ENCODE peak calls at places on chromosomes 3 and 15, in ten cellular contexts. F is foreskin fibroblast; U is endothelial cell; X is COR-L47; L is body of pancreas; Q is NCI-H1048; I is adipocyte; W is activated naive CD8-positive, alpha-beta T cell treated with anti-CD3 and anti-CD28 coated beads, Interleukin-2, amount 50 U/mL, for 24 hours; G is GM13977; A is GM20000. Y is an unnamed sample.

GRCh38 chr3:9059489-9060400 is 96.5 kb upstream of the RAD18 start:
- DNase-seq in F (no peak), U (no peak), X (no peak), L (no peak), Q (no peak), I (no peak), W (no peak), G (no peak), A (no peak), Y (no peak)

GRCh38 chr3:76138921-76139320 is 353.6 kb upstream of the ZNF717 start:
- DNase-seq in F (peak; percentile 17), U (no peak), X (no peak), L (no peak), Q (no peak), I (peak; percentile 42), W (no peak), G (no peak), A (no peak), Y (no peak)

GRCh38 chr3:165359005-165359404 is 162.8 kb upstream of the SLITRK3 start:
- DNase-seq in F (no peak), U (no peak), X (no peak), L (no peak), Q (no peak), I (no peak), W (no peak), G (no peak), A (no peak), Y (no peak)

GRCh38 chr3:178320481-178321352 is 215.5 kb upstream of the KCNMB2 start:
- DNase-seq in F (peak; percentile 77), U (no peak), X (peak; percentile 6), L (peak; percentile 81), Q (no peak), I (peak; percentile 78), W (no peak), G (no peak), A (no peak), Y (no peak)

GRCh38 chr3:127690106-127690505 is 17.4 kb downstream of the ABTB1 start:
- DNase-seq in F (peak; percentile 83), U (no peak), X (no peak), L (no peak), Q (no peak), I (peak; percentile 77), W (no peak), G (no peak), A (no peak), Y (no peak)

GRCh38 chr3:4302747-4303146 is 422 bp upstream of the SETMAR start:
- DNase-seq in F (no peak), U (no peak), X (no peak), L (no peak), Q (no peak), I (no peak), W (no peak), G (no peak), A (peak; percentile 10), Y (no peak)

GRCh38 chr15:60374628-60375081 is 23.1 kb downstream of the ANXA2 start:
- DNase-seq in F (peak; percentile 98), U (no peak), X (peak; percentile 83), L (peak; percentile 53), Q (peak; percentile 29), I (peak; percentile 96), W (no peak), G (no peak), A (no peak), Y (peak; percentile 86)

GRCh38 chr15:65862682-65863081 is 6.6 kb upstream of the RAB11A start:
- DNase-seq in F (peak; percentile 59), U (peak; percentile 38), X (peak; percentile 14), L (peak; percentile 52), Q (peak; percentile 10), I (no peak), W (peak; percentile 69), G (peak; percentile 51), A (peak; percentile 54), Y (no peak)

GRCh38 chr3:102449341-102449740 is 14.5 kb downstream of the ZPLD1 start:
- DNase-seq in F (no peak), U (no peak), X (no peak), L (no peak), Q (no peak), I (no peak), W (no peak), G (no peak), A (no peak), Y (no peak)

GRCh38 chr3:11498646-11499045 is 145.1 kb downstream of the VGLL4 start:
- DNase-seq in F (peak; percentile 75), U (no peak), X (peak; percentile 36), L (peak; percentile 88), Q (no peak), I (peak; percentile 40), W (no peak), G (no peak), A (no peak), Y (peak; percentile 59)

GRCh38 chr3:23743141-23743784 is 62.5 kb upstream of the UBE2E1 start:
- DNase-seq in F (no peak), U (peak; percentile 20), X (peak; percentile 26), L (no peak), Q (no peak), I (no peak), W (no peak), G (no peak), A (no peak), Y (peak; percentile 49)

GRCh38 chr3:126956866-126957650 is 25.9 kb upstream of the PLXNA1 start:
- DNase-seq in F (no peak), U (no peak), X (no peak), L (no peak), Q (no peak), I (no peak), W (no peak), G (no peak), A (no peak), Y (no peak)

GRCh38 chr3:138975366-138975765 is 28.3 kb downstream of the FOXL2NB start:
- DNase-seq in F (no peak), U (no peak), X (no peak), L (no peak), Q (no peak), I (no peak), W (no peak), G (no peak), A (no peak), Y (no peak)

GRCh38 chr15:74383286-74383685 is 15.8 kb upstream of the CYP11A1 start:
- DNase-seq in F (no peak), U (no peak), X (no peak), L (no peak), Q (no peak), I (no peak), W (no peak), G (no peak), A (no peak), Y (no peak)

GRCh38 chr3:68819361-68819760 is 113.0 kb downstream of the TAFA4 start:
- DNase-seq in F (no peak), U (no peak), X (no peak), L (no peak), Q (no peak), I (no peak), W (no peak), G (no peak), A (no peak), Y (no peak)

GRCh38 chr3:127258733-127259132 is 29.1 kb downstream of the PRR20G start:
- DNase-seq in F (no peak), U (no peak), X (no peak), L (no peak), Q (no peak), I (no peak), W (no peak), G (no peak), A (no peak), Y (no peak)

GRCh38 chr15:64905119-64905831 is 6.4 kb upstream of the ANKDD1A start:
- DNase-seq in F (peak; percentile 84), U (peak; percentile 89), X (no peak), L (peak; percentile 77), Q (no peak), I (peak; percentile 90), W (peak; percentile 87), G (peak; percentile 87), A (peak; percentile 88), Y (no peak)

GRCh38 chr3:66472313-66473134 is 28.3 kb downstream of the LRIG1 start:
- DNase-seq in F (peak; percentile 66), U (no peak), X (no peak), L (no peak), Q (no peak), I (peak; percentile 50), W (no peak), G (peak; percentile 61), A (peak; percentile 48), Y (no peak)

GRCh38 chr15:96234109-96234892 is 96.2 kb upstream of the NR2F2 start:
- DNase-seq in F (peak; percentile 93), U (no peak), X (no peak), L (no peak), Q (no peak), I (peak; percentile 35), W (no peak), G (no peak), A (no peak), Y (no peak)

GRCh38 chr15:60326824-60327654 is 70.7 kb downstream of the ANXA2 start:
- DNase-seq in F (peak; percentile 77), U (peak; percentile 54), X (peak; percentile 41), L (peak; percentile 38), Q (peak; percentile 15), I (peak; percentile 83), W (peak; percentile 17), G (peak; percentile 38), A (peak; percentile 29), Y (peak; percentile 76)

GRCh38 chr3:141124715-141125114 is 73.6 kb downstream of the SPSB4 start:
- DNase-seq in F (no peak), U (no peak), X (no peak), L (no peak), Q (no peak), I (no peak), W (no peak), G (no peak), A (no peak), Y (no peak)

GRCh38 chr3:133573054-133573628 is 345 bp upstream of the CDV3 start:
- DNase-seq in F (peak; percentile 100), U (peak; percentile 99), X (no peak), L (peak; percentile 100), Q (no peak), I (peak; percentile 100), W (peak; percentile 100), G (peak; percentile 93), A (peak; percentile 94), Y (no peak)

Y was measured in NCI-H1105 treated with DMSO at 0.1 percent for 48 hours.